ENCODE peak calls at places on chromosomes 16 and 17, in nine cellular contexts. Y is RWPE1, O is astrocyte of the spinal cord, B is BE2C, K is right atrium auricular region, L is mesothelial cell of epicardium, A is HFFc6, D is upper lobe of right lung, X is A549. I is an unnamed sample.

GRCh38 chr16:89193021-89193575 is 7.2 kb downstream of the SLC22A31 start:
- DNase-seq in Y (peak), O (peak), B (peak), K (no peak), L (no peak), A (no peak), D (peak), X (no peak), I (peak)

GRCh38 chr17:37067555-37068111 is 118.9 kb downstream of the AATF start:
- DNase-seq in Y (peak), O (peak), B (peak), K (peak), L (no peak), A (peak), D (no peak), X (peak), I (no peak)

GRCh38 chr16:13742929-13743328 is 177.0 kb upstream of the ERCC4 start:
- DNase-seq in Y (no peak), O (no peak), B (no peak), K (no peak), L (no peak), A (no peak), D (no peak), X (no peak), I (no peak)

GRCh38 chr17:81511800-81512559 is 619 bp downstream of the ACTG1 start:
- DNase-seq in Y (no peak), O (no peak), B (peak), K (no peak), L (no peak), A (peak), D (no peak), X (no peak), I (peak)

GRCh38 chr16:76665571-76666275 is 388.5 kb downstream of the CNTNAP4 start:
- DNase-seq in Y (no peak), O (no peak), B (no peak), K (no peak), L (no peak), A (no peak), D (no peak), X (peak), I (no peak)

GRCh38 chr17:81641825-81642489 is 5.0 kb downstream of the TSPAN10 start:
- DNase-seq in Y (peak), O (peak), B (no peak), K (no peak), L (no peak), A (peak), D (no peak), X (peak), I (no peak)

GRCh38 chr17:78317817-78318400 is 42.0 kb downstream of the SOCS3 start:
- DNase-seq in Y (no peak), O (no peak), B (no peak), K (no peak), L (no peak), A (no peak), D (no peak), X (no peak), I (no peak)

GRCh38 chr17:44002141-44002848 is 2.1 kb upstream of the NAGS start:
- DNase-seq in Y (peak), O (peak), B (no peak), K (no peak), L (no peak), A (peak), D (no peak), X (no peak), I (no peak)

GRCh38 chr16:69187387-69187890 is 475 bp downstream of the SNTB2 start:
- DNase-seq in Y (peak), O (no peak), B (peak), K (no peak), L (peak), A (no peak), D (peak), X (peak), I (no peak)

GRCh38 chr17:62703776-62704380 is 76.4 kb downstream of the MRC2 start:
- DNase-seq in Y (peak), O (peak), B (peak), K (peak), L (peak), A (peak), D (peak), X (peak), I (no peak)

GRCh38 chr16:77868478-77868877 is 80.1 kb downstream of the VAT1L start:
- DNase-seq in Y (no peak), O (no peak), B (no peak), K (no peak), L (no peak), A (no peak), D (no peak), X (no peak), I (no peak)

GRCh38 chr16:85400305-85401205 is 212.6 kb upstream of the GSE1 start:
- DNase-seq in Y (no peak), O (no peak), B (no peak), K (no peak), L (peak), A (no peak), D (no peak), X (no peak), I (no peak)

GRCh38 chr17:78387982-78388941 is 9.8 kb downstream of the PGS1 start:
- DNase-seq in Y (no peak), O (peak), B (no peak), K (no peak), L (no peak), A (peak), D (no peak), X (no peak), I (no peak)

GRCh38 chr16:64094992-64095579 is 1026.8 kb downstream of the CDH11 start:
- DNase-seq in Y (no peak), O (peak), B (no peak), K (no peak), L (no peak), A (no peak), D (no peak), X (no peak), I (no peak)

GRCh38 chr17:52297230-52298010 is 138.9 kb upstream of the CA10 start:
- DNase-seq in Y (peak), O (no peak), B (peak), K (no peak), L (no peak), A (no peak), D (no peak), X (peak), I (no peak)

GRCh38 chr16:75541236-75541635 is 5.3 kb upstream of the CHST5 start:
- DNase-seq in Y (no peak), O (no peak), B (no peak), K (no peak), L (no peak), A (no peak), D (no peak), X (no peak), I (peak)

GRCh38 chr17:64401244-64401860 is 10.7 kb upstream of the PECAM1 start:
- DNase-seq in Y (no peak), O (no peak), B (no peak), K (no peak), L (no peak), A (no peak), D (peak), X (no peak), I (no peak)

GRCh38 chr16:49592507-49593422 is 219.2 kb downstream of the C16orf78 start:
- DNase-seq in Y (peak), O (peak), B (peak), K (peak), L (no peak), A (no peak), D (no peak), X (peak), I (no peak)

GRCh38 chr17:81082177-81083073 is 47.5 kb downstream of the BAIAP2 start:
- DNase-seq in Y (no peak), O (peak), B (no peak), K (no peak), L (no peak), A (no peak), D (peak), X (no peak), I (no peak)

GRCh38 chr16:57826706-57827625 is 24.7 kb upstream of the KIFC3 start:
- DNase-seq in Y (no peak), O (no peak), B (peak), K (no peak), L (no peak), A (peak), D (no peak), X (no peak), I (no peak)

GRCh38 chr16:86809458-86809955 is 231.2 kb downstream of the FOXL1 start:
- DNase-seq in Y (peak), O (peak), B (no peak), K (no peak), L (no peak), A (peak), D (no peak), X (peak), I (no peak)

GRCh38 chr16:88650749-88651275 is at the start of gene CYBA:
- DNase-seq in Y (peak), O (peak), B (peak), K (peak), L (no peak), A (peak), D (peak), X (peak), I (peak)

GRCh38 chr17:77649717-77650211 is 308.7 kb upstream of the TNRC6C start:
- DNase-seq in Y (peak), O (no peak), B (peak), K (no peak), L (no peak), A (no peak), D (peak), X (peak), I (peak)

GRCh38 chr17:57995076-57995956 is 7.3 kb upstream of the VEZF1 start:
- DNase-seq in Y (peak), O (peak), B (peak), K (peak), L (no peak), A (peak), D (no peak), X (peak), I (no peak)

GRCh38 chr16:83835972-83836566 is 28.3 kb downstream of the HSBP1 start:
- DNase-seq in Y (peak), O (peak), B (no peak), K (no peak), L (no peak), A (peak), D (no peak), X (peak), I (no peak)

GRCh38 chr17:48561894-48562810 is 16.0 kb downstream of the HOXB4 start:
- DNase-seq in Y (no peak), O (no peak), B (no peak), K (no peak), L (no peak), A (no peak), D (no peak), X (peak), I (no peak)
- TF ChIP-seq CTCF in Y (no peak), O (peak), B (peak), K (no peak), L (no peak), A (peak), D (no peak), X (no peak), I (peak)

GRCh38 chr17:4759776-4760236 is 11.9 kb upstream of the TM4SF5 start:
- DNase-seq in Y (no peak), O (no peak), B (no peak), K (no peak), L (no peak), A (no peak), D (no peak), X (no peak), I (peak)

GRCh38 chr17:4766199-4766598 is 5.5 kb upstream of the TM4SF5 start:
- DNase-seq in Y (no peak), O (no peak), B (no peak), K (no peak), L (no peak), A (no peak), D (no peak), X (no peak), I (peak)

GRCh38 chr17:4768281-4768680 is 3.4 kb upstream of the TM4SF5 start:
- DNase-seq in Y (no peak), O (no peak), B (no peak), K (no peak), L (no peak), A (no peak), D (no peak), X (no peak), I (no peak)

GRCh38 chr17:4766705-4767104 is 5.0 kb upstream of the TM4SF5 start:
- DNase-seq in Y (no peak), O (no peak), B (no peak), K (no peak), L (no peak), A (no peak), D (no peak), X (no peak), I (no peak)

GRCh38 chr17:4764612-4765011 is 7.1 kb upstream of the TM4SF5 start:
- DNase-seq in Y (no peak), O (no peak), B (no peak), K (no peak), L (no peak), A (no peak), D (no peak), X (no peak), I (no peak)
- TF ChIP-seq CTCF in Y (no peak), O (no peak), B (no peak), K (no peak), L (no peak), A (no peak), D (no peak), X (no peak), I (no peak)

GRCh38 chr16:11297492-11298142 is 16.5 kb upstream of the PRM1 start:
- DNase-seq in Y (no peak), O (peak), B (peak), K (peak), L (no peak), A (peak), D (peak), X (no peak), I (no peak)
- TF ChIP-seq CTCF in Y (no peak), O (no peak), B (no peak), K (no peak), L (no peak), A (no peak), D (peak), X (no peak), I (peak)

DNA sequence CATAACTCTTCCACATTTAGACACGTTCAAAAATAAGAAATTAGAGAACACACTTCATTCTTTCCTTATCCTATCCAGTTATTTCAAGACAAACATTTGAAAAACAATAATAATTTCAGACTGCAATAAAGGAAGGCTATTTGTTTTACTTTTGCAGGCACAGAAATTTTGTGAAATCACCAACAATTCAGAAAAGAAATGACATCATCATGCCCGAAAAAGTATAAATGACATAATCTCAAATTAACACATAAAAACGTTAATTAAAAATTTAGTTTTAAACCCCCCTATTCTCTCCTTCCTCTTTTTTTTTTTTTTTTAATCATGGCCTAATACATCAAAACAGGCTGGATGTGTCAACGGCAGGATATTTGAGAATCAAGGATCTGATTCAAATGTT is 468.4 kb upstream of the RBFOX1 start:
- DNase-seq in Y (no peak), O (no peak), B (no peak), K (no peak), L (no peak), A (no peak), D (no peak), X (no peak), I (no peak)
- TF ChIP-seq CTCF in Y (no peak), O (no peak), B (no peak), K (no peak), L (no peak), A (no peak), D (no peak), X (no peak), I (no peak)

DNA sequence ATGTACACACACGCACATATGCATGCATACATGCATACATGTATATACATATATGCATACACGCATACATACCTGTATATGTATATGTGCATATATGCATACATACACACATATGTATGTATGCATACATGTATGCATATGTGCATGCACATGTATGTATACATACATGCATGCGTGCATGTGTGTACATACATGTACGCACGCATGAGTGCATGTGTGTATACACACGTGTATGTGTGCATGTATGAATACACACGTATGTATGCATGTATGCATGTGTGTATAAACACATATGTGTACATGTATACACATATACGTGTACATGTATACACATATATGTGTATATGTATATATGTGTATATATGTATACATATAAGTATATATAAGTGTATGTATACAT is 28.5 kb upstream of the DLX3 start:
- DNase-seq in Y (no peak), O (no peak), B (no peak), K (no peak), L (no peak), A (no peak), D (no peak), X (no peak), I (no peak)
- TF ChIP-seq CTCF in Y (no peak), O (no peak), B (no peak), K (no peak), L (no peak), A (no peak), D (no peak), X (no peak), I (no peak)

GRCh38 chr17:17511971-17512858 is 16.0 kb upstream of the RASD1 start:
- DNase-seq in Y (peak), O (peak), B (no peak), K (no peak), L (no peak), A (peak), D (no peak), X (peak), I (peak)
- TF ChIP-seq CTCF in Y (no peak), O (no peak), B (no peak), K (no peak), L (no peak), A (no peak), D (no peak), X (no peak), I (no peak)

DNA sequence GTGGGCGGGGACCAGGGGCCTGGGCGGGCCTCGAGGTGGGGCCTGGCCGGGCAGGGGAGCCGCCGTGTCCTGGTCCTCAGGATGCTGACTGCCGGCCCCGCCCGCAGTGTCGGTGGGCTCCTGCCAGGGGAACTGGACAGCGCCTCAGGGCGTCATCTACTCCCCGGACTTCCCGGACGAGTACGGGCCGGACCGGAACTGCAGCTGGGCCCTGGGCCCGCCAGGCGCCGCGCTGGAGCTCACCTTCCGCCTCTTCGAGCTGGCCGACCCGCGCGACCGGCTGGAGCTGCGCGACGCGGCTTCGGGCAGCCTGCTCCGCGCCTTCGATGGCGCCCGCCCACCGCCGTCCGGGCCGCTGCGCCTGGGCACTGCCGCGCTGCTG is 2.4 kb upstream of the PAQR4 start:
- DNase-seq in Y (no peak), O (no peak), B (no peak), K (no peak), L (no peak), A (no peak), D (peak), X (no peak), I (no peak)
- TF ChIP-seq CTCF in Y (no peak), O (no peak), B (no peak), K (no peak), L (no peak), A (no peak), D (peak), X (no peak), I (no peak)